ENCODE peak calls at places on chromosomes 4 and X, in six cellular contexts. U, H, A, V, R and P are unnamed samples. For H3K4me1, the result is how much of the 10 kb centered on the place peaks cover.

GRCh38 chrX:34880656-34881055 is 61.9 kb upstream of the FAM47B start:
- DNase-seq in U (no peak), A (no peak), H (peak), V (peak), R (no peak), P (peak)

GRCh38 chr4:113564493-113564892 is 197.0 kb downstream of the CAMK2D start:
- DNase-seq in U (peak), V (no peak), H (no peak), R (no peak), A (no peak), P (no peak)

GRCh38 chr4:166816901-166817300 is 417.4 kb downstream of the SPOCK3 start:
- DNase-seq in A (no peak), R (no peak), U (no peak), H (peak), V (peak), P (no peak)

GRCh38 chrX:42496239-42496638 is 281.7 kb downstream of the PPP1R2C start:
- DNase-seq in H (no peak), V (no peak), U (no peak), R (peak), A (no peak), P (no peak)

GRCh38 chr4:152172146-152172545 is 363.7 kb downstream of the FBXW7 start:
- DNase-seq in U (no peak), H (no peak), A (no peak), R (no peak), V (no peak), P (no peak)

GRCh38 chr4:55840956-55841355 is 12.5 kb upstream of the EXOC1 start:
- DNase-seq in U (no peak), V (no peak), A (no peak), R (no peak), H (no peak), P (no peak)

GRCh38 chr4:174427562-174428140 is 94.6 kb downstream of the HPGD start:
- DNase-seq in H (peak), A (no peak), R (no peak), V (no peak), U (no peak), P (peak)

GRCh38 chr4:177948853-177949252 is 506.6 kb upstream of the AGA start:
- DNase-seq in V (no peak), U (no peak), A (no peak), H (no peak), R (no peak), P (no peak)

GRCh38 chrX:16312761-16313623 is 145.7 kb downstream of the MAGEB17 start:
- DNase-seq in U (no peak), R (no peak), V (no peak), A (no peak), H (no peak), P (no peak)

GRCh38 chr4:37891221-37892159 is 606 bp downstream of the TBC1D1 start:
- DNase-seq in A (peak), R (peak), U (peak), V (no peak), H (peak), P (peak)

GRCh38 chr4:138055890-138056289 is 186.3 kb downstream of the SLC7A11 start:
- DNase-seq in A (no peak), H (peak), R (no peak), V (peak), U (no peak), P (peak)

GRCh38 chr4:38160487-38161207 is 200.4 kb downstream of the PTTG2 start:
- DNase-seq in V (peak), H (peak), R (no peak), A (peak), U (peak), P (peak)

GRCh38 chr4:7978489-7978888 is 38.8 kb upstream of the AFAP1 start:
- DNase-seq in H (no peak), U (peak), R (no peak), A (no peak), V (peak), P (no peak)

GRCh38 chrX:148271263-148271662 is 229.2 kb upstream of the AFF2 start:
- DNase-seq in R (no peak), H (no peak), V (no peak), U (peak), A (no peak), P (no peak)

GRCh38 chr4:183284965-183285364 is 35.1 kb downstream of the CLDN22 start:
- DNase-seq in H (peak), R (no peak), V (peak), U (no peak), A (no peak), P (peak)

GRCh38 chrX:74925210-74926088 is at the start of gene NEXMIF:
- DNase-seq in R (peak), H (peak), U (no peak), V (peak), A (no peak), P (peak)

GRCh38 chrX:38151426-38151825 is 69.2 kb downstream of the SRPX start:
- DNase-seq in R (no peak), V (peak), A (no peak), U (no peak), H (peak), P (no peak)

GRCh38 chrX:123859409-123859827 is 435 bp upstream of the XIAP start:
- DNase-seq in A (peak), V (no peak), R (no peak), U (no peak), H (no peak), P (no peak)

GRCh38 chrX:46485897-46486296 is 59.3 kb downstream of the ZNF674 start:
- DNase-seq in V (no peak), U (peak), R (no peak), H (no peak), A (no peak), P (no peak)

GRCh38 chrX:46913710-46914109 is 1.5 kb downstream of the JADE3 start:
- DNase-seq in A (peak), V (no peak), H (peak), R (peak), U (peak), P (peak)

GRCh38 chrX:130197464-130197863 is 25.7 kb downstream of the RAB33A start:
- DNase-seq in H (no peak), A (no peak), R (no peak), U (no peak), V (no peak), P (no peak)

GRCh38 chr4:31051565-31051964 is 331.4 kb downstream of the PCDH7 start:
- DNase-seq in A (no peak), H (no peak), R (no peak), V (peak), U (no peak), P (peak)

GRCh38 chr4:96986800-96987199 is 1146.9 kb downstream of the PDHA2 start:
- DNase-seq in A (no peak), U (no peak), R (no peak), H (no peak), V (no peak), P (no peak)

GRCh38 chr4:3313556-3314228 is 20.9 kb downstream of the RGS12 start:
- DNase-seq in U (no peak), V (no peak), A (peak), R (no peak), H (no peak), P (no peak)

GRCh38 chr4:173420324-173420752 is 21.4 kb upstream of the SCRG1 start:
- DNase-seq in U (no peak), A (no peak), V (no peak), H (peak), R (no peak), P (peak)

GRCh38 chr4:110442309-110442708 is 33.6 kb upstream of the ENPEP start:
- DNase-seq in R (no peak), H (no peak), A (no peak), U (peak), V (no peak), P (no peak)

GRCh38 chr4:87219648-87220093 is 747 bp downstream of the KLHL8 start:
- DNase-seq in R (peak), H (peak), A (peak), V (peak), U (peak), P (peak)

GRCh38 chr4:186700746-186701145 is 22.9 kb downstream of the FAT1 start:
- DNase-seq in H (no peak), R (peak), U (no peak), A (peak), V (peak), P (peak)
- H3K4me1 ChIP-seq in H (under half), R (under half), U (under half), A (half or more), V (under half), P (under half)

DNA sequence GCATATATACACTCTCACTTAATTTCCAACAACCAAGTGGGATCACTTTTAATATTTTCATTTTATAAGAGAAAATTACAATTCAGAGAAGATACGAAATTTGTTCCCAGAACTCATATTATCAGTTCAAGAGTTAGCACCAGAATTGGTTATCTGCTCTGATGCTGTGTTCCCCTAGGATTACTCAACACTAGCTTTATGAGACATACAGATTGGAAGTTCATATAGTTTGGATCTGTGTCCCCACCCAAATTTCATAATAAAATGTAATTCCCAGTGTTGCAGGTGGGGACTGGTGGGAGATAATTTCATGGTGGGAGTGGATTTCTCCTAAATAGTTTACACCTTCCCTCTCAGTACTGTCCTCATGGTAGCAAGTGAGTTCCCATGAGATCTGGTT is 359.2 kb downstream of the ARAP2 start:
- DNase-seq in A (no peak), U (no peak), R (no peak), V (no peak), H (peak), P (no peak)
- H3K27ac ChIP-seq in A (no peak), U (no peak), R (no peak), V (no peak), H (no peak), P (no peak)

GRCh38 chr4:159178147-159178541 is 75.3 kb downstream of the RAPGEF2 start:
- DNase-seq in H (peak), U (no peak), A (no peak), V (no peak), R (no peak), P (peak)
- H3K4me1 ChIP-seq in H (under half), U (under half), A (under half), V (under half), R (under half), P (under half)

DNA sequence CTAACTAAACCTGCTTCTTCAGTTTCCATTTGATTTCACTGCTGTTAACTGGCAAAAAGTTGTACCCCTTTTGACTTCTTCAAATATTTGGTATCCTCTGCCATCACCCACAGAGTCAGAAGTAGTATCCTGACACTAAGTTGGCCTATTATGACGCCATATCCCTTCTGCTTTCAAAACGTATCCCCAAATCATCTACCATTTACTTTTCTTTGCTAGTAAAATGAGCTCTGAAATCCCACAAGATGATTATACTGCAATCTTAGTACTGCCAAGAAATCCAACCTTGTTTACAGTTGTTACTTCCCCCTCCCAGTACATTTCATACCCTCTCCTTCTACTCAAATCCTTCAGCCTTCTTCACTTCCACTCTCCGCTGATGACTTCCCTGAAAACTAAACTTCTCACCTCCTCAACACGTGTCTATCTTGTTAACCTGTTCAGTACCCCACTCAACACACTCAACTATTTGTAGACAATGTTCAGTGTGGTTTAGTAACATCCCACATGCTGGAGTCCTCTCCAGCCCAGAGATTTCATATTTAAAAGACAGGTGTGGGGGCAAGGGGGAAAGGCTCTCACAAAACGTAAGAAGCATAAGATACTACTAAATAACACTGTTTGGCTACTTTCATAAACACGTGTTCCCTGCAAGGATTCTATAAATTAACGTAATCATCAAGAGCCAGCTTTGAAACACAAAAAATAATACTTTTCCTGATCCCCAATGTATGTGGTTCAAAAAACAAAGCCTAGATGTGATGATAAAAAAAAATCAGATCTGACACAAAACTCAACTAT is 1.3 kb downstream of the NAF1 start:
- DNase-seq in V (peak), A (no peak), R (no peak), U (no peak), H (peak), P (peak)
- H3K27ac ChIP-seq in V (peak), A (no peak), R (no peak), U (no peak), H (no peak), P (peak)

GRCh38 chr4:41456559-41457101 is 81.3 kb upstream of the LIMCH1 start:
- DNase-seq in V (no peak), A (no peak), H (no peak), R (no peak), U (no peak), P (no peak)
- H3K4me1 ChIP-seq in V (under half), A (under half), H (under half), R (under half), U (under half), P (under half)